ENCODE peak calls at places on chromosomes 5 and 9, in ten cellular contexts. C is B cell; Z is progenitor cell of endocrine pancreas; L is uterus; I is non-pigmented ciliary epithelial cell; R is astrocyte of the hippocampus; N is activated naive CD8-positive, alpha-beta T cell treated with anti-CD3 and anti-CD28 coated beads, Interleukin-2, amount 50 U/mL, for 24 hours; U is OCI-LY7; W is mucosa of descending colon; B is putamen. E is an unnamed sample.

GRCh38 chr5:38555354-38556114 is 912 bp downstream of the LIFR start:
- DNase-seq in C (no peak), Z (no peak), L (no peak), I (no peak), R (no peak), N (no peak), U (no peak), W (peak), B (no peak), E (no peak)

GRCh38 chr9:135819905-135820304 is 87.4 kb downstream of the CAMSAP1 start:
- DNase-seq in C (no peak), Z (no peak), L (no peak), I (no peak), R (no peak), N (no peak), U (no peak), W (no peak), B (no peak), E (no peak)

GRCh38 chr5:37170856-37171255 is 78.3 kb downstream of the CPLANE1 start:
- DNase-seq in C (no peak), Z (no peak), L (no peak), I (no peak), R (no peak), N (no peak), U (no peak), W (no peak), B (no peak), E (no peak)

GRCh38 chr5:171667341-171668096 is 118.1 kb upstream of the SMIM23 start:
- DNase-seq in C (no peak), Z (no peak), L (peak), I (peak), R (peak), N (no peak), U (no peak), W (no peak), B (no peak), E (peak)

GRCh38 chr9:111900934-111901612 is 4.5 kb downstream of the UGCG start:
- DNase-seq in C (no peak), Z (no peak), L (no peak), I (no peak), R (peak), N (no peak), U (no peak), W (no peak), B (no peak), E (no peak)

GRCh38 chr5:38249286-38249685 is 9.1 kb upstream of the EGFLAM start:
- DNase-seq in C (no peak), Z (no peak), L (no peak), I (no peak), R (no peak), N (no peak), U (no peak), W (no peak), B (no peak), E (no peak)

GRCh38 chr9:85016389-85016997 is 347.0 kb downstream of the NTRK2 start:
- DNase-seq in C (no peak), Z (no peak), L (no peak), I (no peak), R (peak), N (no peak), U (no peak), W (no peak), B (peak), E (no peak)

GRCh38 chr9:106727969-106728368 is 135.0 kb upstream of the ZNF462 start:
- DNase-seq in C (no peak), Z (no peak), L (no peak), I (no peak), R (no peak), N (no peak), U (no peak), W (no peak), B (no peak), E (no peak)

GRCh38 chr5:37683072-37683471 is 156.8 kb downstream of the GDNF start:
- DNase-seq in C (no peak), Z (no peak), L (no peak), I (no peak), R (no peak), N (no peak), U (no peak), W (no peak), B (no peak), E (no peak)

GRCh38 chr9:136605966-136606365 is 56.8 kb upstream of the EGFL7 start:
- DNase-seq in C (no peak), Z (no peak), L (no peak), I (no peak), R (peak), N (no peak), U (no peak), W (no peak), B (no peak), E (no peak)

GRCh38 chr9:106675780-106676179 is 187.2 kb upstream of the ZNF462 start:
- DNase-seq in C (no peak), Z (no peak), L (no peak), I (no peak), R (peak), N (no peak), U (no peak), W (no peak), B (no peak), E (no peak)

GRCh38 chr5:59221769-59222168 is 638.9 kb downstream of the RAB3C start:
- DNase-seq in C (no peak), Z (no peak), L (no peak), I (no peak), R (no peak), N (no peak), U (no peak), W (no peak), B (no peak), E (no peak)

GRCh38 chr5:164345173-164345572 is 839.8 kb downstream of the MAT2B start:
- DNase-seq in C (no peak), Z (no peak), L (no peak), I (no peak), R (peak), N (no peak), U (no peak), W (no peak), B (no peak), E (no peak)

GRCh38 chr9:126472931-126473330 is 140.8 kb upstream of the LMX1B start:
- DNase-seq in C (no peak), Z (no peak), L (no peak), I (no peak), R (no peak), N (no peak), U (no peak), W (no peak), B (no peak), E (no peak)

GRCh38 chr5:79091064-79091463 is 20.5 kb upstream of the BHMT start:
- DNase-seq in C (no peak), Z (no peak), L (no peak), I (no peak), R (no peak), N (no peak), U (no peak), W (no peak), B (no peak), E (no peak)

GRCh38 chr5:34552129-34552528 is 104.0 kb upstream of the RAI14 start:
- DNase-seq in C (no peak), Z (no peak), L (peak), I (no peak), R (peak), N (no peak), U (no peak), W (no peak), B (no peak), E (no peak)

GRCh38 chr9:79616971-79617370 is 45.2 kb downstream of the TLE4 start:
- DNase-seq in C (no peak), Z (no peak), L (peak), I (no peak), R (no peak), N (no peak), U (no peak), W (no peak), B (no peak), E (no peak)

GRCh38 chr5:40616791-40617190 is 62.9 kb upstream of the PTGER4 start:
- DNase-seq in C (peak), Z (no peak), L (no peak), I (no peak), R (no peak), N (no peak), U (no peak), W (no peak), B (no peak), E (no peak)

GRCh38 chr5:78483809-78484521 is 123.5 kb downstream of the SCAMP1 start:
- DNase-seq in C (peak), Z (no peak), L (peak), I (peak), R (no peak), N (no peak), U (peak), W (no peak), B (no peak), E (no peak)

GRCh38 chr5:143200781-143201398 is 202.6 kb downstream of the NR3C1 start:
- DNase-seq in C (no peak), Z (no peak), L (no peak), I (peak), R (peak), N (no peak), U (no peak), W (no peak), B (no peak), E (no peak)

GRCh38 chr9:37333288-37333687 is 89.2 kb upstream of the GRHPR start:
- DNase-seq in C (peak), Z (no peak), L (no peak), I (no peak), R (no peak), N (no peak), U (peak), W (no peak), B (no peak), E (no peak)

GRCh38 chr9:73423891-73424290 is 272.2 kb downstream of the ANXA1 start:
- DNase-seq in C (no peak), Z (no peak), L (no peak), I (no peak), R (peak), N (no peak), U (no peak), W (no peak), B (no peak), E (no peak)

GRCh38 chr5:97192580-97193421 is 9.8 kb upstream of the RIOK2 start:
- DNase-seq in C (no peak), Z (no peak), L (no peak), I (no peak), R (no peak), N (no peak), U (peak), W (no peak), B (no peak), E (no peak)

GRCh38 chr9:124697326-124698200 is 73.5 kb downstream of the NR6A1 start:
- DNase-seq in C (no peak), Z (no peak), L (no peak), I (peak), R (peak), N (no peak), U (no peak), W (no peak), B (no peak), E (no peak)